ENCODE peak calls at places on chromosomes 16 and 17, in eight cellular contexts. G is breast epithelium, L is endothelial cell of umbilical vein, Q is kidney epithelial cell, J is ovary, B is GM12878, P is astrocyte, C is IMR-90. V is an unnamed sample.

GRCh38 chr17:43552229-43552837 is 6.2 kb upstream of the ETV4 start:
- DNase-seq in C (no peak), J (no peak), L (no peak), B (no peak), P (no peak), G (no peak), Q (no peak), V (no peak)

GRCh38 chr17:8004899-8005298 is 2.5 kb downstream of the GUCY2D start:
- DNase-seq in Q (no peak), L (no peak), B (no peak), C (peak; percentile 79), J (no peak), G (no peak), P (peak; percentile 84), V (no peak)

GRCh38 chr16:84464116-84464515 is 40.3 kb downstream of the MEAK7 start:
- DNase-seq in L (no peak), Q (no peak), P (no peak), G (no peak), J (no peak), C (no peak), B (no peak), V (no peak)

GRCh38 chr17:5238333-5238732 is 3.7 kb upstream of the SCIMP start:
- DNase-seq in G (no peak), J (no peak), C (no peak), P (no peak), B (no peak), Q (no peak), L (no peak), V (no peak)

GRCh38 chr17:18921485-18921884 is 30.5 kb upstream of the SLC5A10 start:
- DNase-seq in Q (no peak), L (no peak), P (no peak), J (no peak), G (no peak), B (no peak), C (no peak), V (no peak)

GRCh38 chr17:82930924-82931695 is 91.3 kb upstream of the ZNF750 start:
- DNase-seq in P (no peak), B (no peak), C (no peak), G (no peak), J (no peak), Q (no peak), L (no peak), V (no peak)

GRCh38 chr17:59725691-59726090 is 18.2 kb downstream of the VMP1 start:
- DNase-seq in J (no peak), P (no peak), L (no peak), B (no peak), Q (no peak), G (no peak), C (no peak), V (no peak)

GRCh38 chr17:73759324-73760185 is 115.3 kb upstream of the SDK2 start:
- DNase-seq in P (no peak), L (no peak), G (no peak), C (no peak), B (no peak), J (no peak), Q (no peak), V (no peak)

GRCh38 chr17:80475949-80476876 is at the start of gene NPTX1:
- DNase-seq in C (no peak), P (no peak), Q (no peak), B (no peak), G (no peak), J (no peak), L (peak; percentile 16), V (no peak)

GRCh38 chr16:60166-60565 is 6.5 kb downstream of the SNRNP25 start:
- DNase-seq in B (no peak), J (no peak), C (no peak), Q (no peak), G (no peak), L (no peak), P (no peak), V (no peak)

GRCh38 chr17:49575524-49576120 is at the start of gene NXPH3:
- DNase-seq in J (peak; percentile 75), G (peak; percentile 32), C (peak; percentile 19), P (no peak), B (no peak), L (peak; percentile 42), Q (no peak), V (peak; percentile 31)

GRCh38 chr17:40399185-40399584 is 18.5 kb downstream of the TOP2A start:
- DNase-seq in P (peak; percentile 40), G (no peak), L (no peak), J (no peak), B (no peak), Q (no peak), C (peak; percentile 74), V (no peak)

GRCh38 chr17:17784599-17785264 is 52.1 kb downstream of the SREBF1 start:
- DNase-seq in J (no peak), L (no peak), G (no peak), Q (no peak), P (no peak), C (no peak), B (no peak), V (no peak)

GRCh38 chr16:11670171-11671131 is 2.2 kb downstream of the SNN start:
- DNase-seq in Q (no peak), L (no peak), J (no peak), C (no peak), G (peak; percentile 56), B (peak; percentile 46), P (no peak), V (peak; percentile 60)

GRCh38 chr17:12089809-12090384 is 69.2 kb downstream of the MAP2K4 start:
- DNase-seq in Q (peak; percentile 34), C (peak; percentile 83), G (no peak), J (no peak), B (no peak), L (peak; percentile 79), P (peak; percentile 63), V (no peak)

GRCh38 chr17:6474906-6475305 is 30.7 kb downstream of the PIMREG start:
- DNase-seq in P (no peak), B (no peak), Q (no peak), J (no peak), G (no peak), C (no peak), L (no peak), V (no peak)

GRCh38 chr16:12652924-12653323 is 150.8 kb downstream of the CPPED1 start:
- DNase-seq in G (no peak), Q (no peak), P (no peak), B (no peak), C (no peak), J (no peak), L (no peak), V (no peak)

GRCh38 chr16:49855280-49855821 is 561 bp downstream of the ZNF423 start:
- DNase-seq in J (peak; percentile 89), L (peak; percentile 73), G (peak; percentile 49), B (peak; percentile 19), Q (no peak), P (peak; percentile 62), C (peak; percentile 31), V (peak; percentile 66)

GRCh38 chr17:82302991-82303943 is 14.1 kb downstream of the CD7 start:
- DNase-seq in G (no peak), B (no peak), C (no peak), J (no peak), Q (no peak), L (no peak), P (no peak), V (peak; percentile 38)

GRCh38 chr17:512311-512710 is 159.7 kb upstream of the RPH3AL start:
- DNase-seq in L (no peak), B (no peak), G (no peak), J (no peak), C (no peak), P (no peak), Q (no peak), V (no peak)

GRCh38 chr17:510223-510917 is 157.8 kb upstream of the RPH3AL start:
- DNase-seq in J (no peak), G (no peak), L (peak; percentile 31), B (no peak), P (no peak), C (peak; percentile 17), Q (no peak), V (no peak)

GRCh38 chr17:511833-512251 is 159.2 kb upstream of the RPH3AL start:
- DNase-seq in Q (no peak), L (no peak), G (no peak), J (peak; percentile 28), P (peak; percentile 11), C (peak; percentile 6), B (no peak), V (no peak)

GRCh38 chr17:512926-513325 is 160.3 kb upstream of the RPH3AL start:
- DNase-seq in J (no peak), G (peak; percentile 43), B (no peak), L (peak; percentile 31), C (peak; percentile 11), P (no peak), Q (no peak), V (no peak)

GRCh38 chr17:511001-511690 is 158.5 kb upstream of the RPH3AL start:
- DNase-seq in G (no peak), P (peak; percentile 76), Q (no peak), J (peak; percentile 56), C (peak; percentile 82), L (no peak), B (no peak), V (no peak)
- TF ChIP-seq CTCF in G (no peak), P (no peak), Q (no peak), J (no peak), C (no peak), L (no peak), B (no peak), V (no peak)

GRCh38 chr17:1390422-1391367 is 9.3 kb downstream of the YWHAE start:
- DNase-seq in B (no peak), P (peak; percentile 23), Q (no peak), L (no peak), J (no peak), G (no peak), C (peak; percentile 51), V (no peak)
- H3K4me3 ChIP-seq in B (peak overlapping the region; percentile 5), P (no peak overlapping the region), Q (no peak overlapping the region), L (no peak overlapping the region), J (no peak overlapping the region), G (no peak overlapping the region), C (no peak overlapping the region), V (no peak overlapping the region)

GRCh38 chr16:89955001-89955685 is 6.6 kb downstream of the DEF8 start:
- DNase-seq in B (no peak), P (no peak), G (no peak), L (no peak), C (no peak), J (no peak), Q (no peak), V (no peak)
- TF ChIP-seq CTCF in B (no peak), P (no peak), G (no peak), L (no peak), C (no peak), J (no peak), Q (no peak), V (no peak)

DNA sequence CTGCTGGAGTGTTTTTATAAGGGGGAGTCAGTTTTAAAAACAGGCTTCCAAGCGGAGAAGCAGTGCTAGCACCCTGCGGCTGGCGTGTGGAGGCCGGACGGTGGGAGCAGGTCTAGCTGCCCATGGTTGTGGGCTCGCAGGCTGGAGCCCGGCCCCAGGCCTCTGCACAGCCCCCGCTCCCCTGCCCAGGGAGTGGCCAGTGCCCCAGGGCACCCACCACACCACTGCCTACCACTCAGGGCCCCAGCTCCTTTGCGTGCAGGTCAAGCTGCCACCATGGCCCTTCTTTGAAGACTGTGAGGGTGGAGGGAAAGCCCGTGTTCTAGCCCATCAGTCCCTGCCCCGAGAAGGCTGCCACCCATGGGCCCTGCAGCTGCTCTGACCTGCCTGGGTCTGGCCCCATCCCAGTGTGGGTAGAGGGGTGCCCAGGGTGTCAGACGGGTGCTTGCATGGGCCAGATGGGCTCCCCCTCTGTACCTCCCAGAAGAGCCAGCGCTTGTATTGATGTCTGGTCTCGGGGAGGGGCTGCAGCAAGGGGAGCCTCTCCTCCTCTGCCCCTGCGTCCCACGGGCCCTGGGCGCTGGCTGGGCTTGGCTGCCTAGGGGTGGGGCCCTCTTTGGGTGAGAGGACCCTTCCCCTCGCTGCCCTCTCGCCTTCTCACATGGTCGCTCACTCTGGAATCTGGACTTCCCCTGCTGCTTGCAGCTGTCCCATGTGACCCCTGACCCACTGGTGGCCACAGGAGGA is 1.5 kb upstream of the NUDT16L1 start:
- DNase-seq in Q (no peak), B (no peak), J (peak; percentile 28), C (no peak), L (no peak), P (no peak), G (no peak), V (no peak)
- H3K4me3 ChIP-seq in Q (no peak overlapping the region), B (no peak overlapping the region), J (no peak overlapping the region), C (no peak overlapping the region), L (no peak overlapping the region), P (no peak overlapping the region), G (no peak overlapping the region), V (no peak overlapping the region)